ENCODE peak calls at places on chromosomes 16 and 17, in nine cellular contexts. One of them, this sample, is unnamed.

GRCh38 chr16:12826559-12826958 is 22.9 kb upstream of the CPPED1 start:
- DNase-seq in SK-N-SH: no peak
- DNase-seq in tibial artery: no peak
- DNase-seq in endodermal cell: no peak
- DNase-seq in endothelial cell of umbilical vein: no peak
- DNase-seq in cardiac muscle cell: no peak
- DNase-seq in A549: no peak
- DNase-seq in mammary epithelial cell: peak
- DNase-seq in upper lobe of right lung: no peak
- DNase-seq in this sample: no peak

GRCh38 chr16:88993006-88993787 is 16.2 kb upstream of the CBFA2T3 start:
- DNase-seq in endodermal cell: no peak
- DNase-seq in mammary epithelial cell: no peak
- DNase-seq in cardiac muscle cell: peak
- DNase-seq in endothelial cell of umbilical vein: no peak
- DNase-seq in upper lobe of right lung: no peak
- DNase-seq in SK-N-SH: no peak
- DNase-seq in A549: no peak
- DNase-seq in tibial artery: no peak
- DNase-seq in this sample: no peak

GRCh38 chr17:21282850-21283249 is 1.7 kb upstream of the MAP2K3 start:
- DNase-seq in endodermal cell: no peak
- DNase-seq in SK-N-SH: no peak
- DNase-seq in tibial artery: no peak
- DNase-seq in upper lobe of right lung: no peak
- DNase-seq in A549: no peak
- DNase-seq in mammary epithelial cell: no peak
- DNase-seq in endothelial cell of umbilical vein: no peak
- DNase-seq in cardiac muscle cell: no peak
- DNase-seq in this sample: no peak

GRCh38 chr16:72597938-72598337 is 426.0 kb upstream of the PMFBP1 start:
- DNase-seq in mammary epithelial cell: no peak
- DNase-seq in SK-N-SH: no peak
- DNase-seq in endothelial cell of umbilical vein: no peak
- DNase-seq in cardiac muscle cell: no peak
- DNase-seq in tibial artery: no peak
- DNase-seq in endodermal cell: no peak
- DNase-seq in A549: no peak
- DNase-seq in upper lobe of right lung: no peak
- DNase-seq in this sample: no peak

GRCh38 chr16:30805370-30806169 is 18.6 kb upstream of the ZNF629 start:
- DNase-seq in SK-N-SH: peak
- DNase-seq in mammary epithelial cell: peak
- DNase-seq in upper lobe of right lung: peak
- DNase-seq in endodermal cell: peak
- DNase-seq in A549: peak
- DNase-seq in endothelial cell of umbilical vein: peak
- DNase-seq in tibial artery: peak
- DNase-seq in cardiac muscle cell: peak
- DNase-seq in this sample: peak

GRCh38 chr17:57442401-57442823 is 186.1 kb downstream of the MSI2 start:
- DNase-seq in upper lobe of right lung: no peak
- DNase-seq in SK-N-SH: no peak
- DNase-seq in A549: no peak
- DNase-seq in mammary epithelial cell: no peak
- DNase-seq in cardiac muscle cell: peak
- DNase-seq in tibial artery: no peak
- DNase-seq in endodermal cell: no peak
- DNase-seq in endothelial cell of umbilical vein: no peak
- DNase-seq in this sample: no peak

GRCh38 chr16:85190572-85190971 is 78.3 kb upstream of the CIBAR2 start:
- DNase-seq in tibial artery: no peak
- DNase-seq in SK-N-SH: no peak
- DNase-seq in endodermal cell: no peak
- DNase-seq in mammary epithelial cell: no peak
- DNase-seq in upper lobe of right lung: no peak
- DNase-seq in cardiac muscle cell: no peak
- DNase-seq in A549: no peak
- DNase-seq in endothelial cell of umbilical vein: no peak
- DNase-seq in this sample: no peak

GRCh38 chr17:64174686-64175456 is 44.9 kb upstream of the ERN1 start:
- DNase-seq in endothelial cell of umbilical vein: peak
- DNase-seq in upper lobe of right lung: peak
- DNase-seq in mammary epithelial cell: peak
- DNase-seq in tibial artery: peak
- DNase-seq in A549: no peak
- DNase-seq in SK-N-SH: no peak
- DNase-seq in cardiac muscle cell: peak
- DNase-seq in endodermal cell: peak
- DNase-seq in this sample: peak

GRCh38 chr16:84186685-84187437 is at the start of gene TAF1C:
- DNase-seq in endothelial cell of umbilical vein: peak
- DNase-seq in upper lobe of right lung: peak
- DNase-seq in endodermal cell: peak
- DNase-seq in tibial artery: peak
- DNase-seq in mammary epithelial cell: peak
- DNase-seq in A549: peak
- DNase-seq in cardiac muscle cell: peak
- DNase-seq in SK-N-SH: peak
- DNase-seq in this sample: peak

GRCh38 chr16:87416826-87417471 is 24.8 kb downstream of the MAP1LC3B start:
- DNase-seq in mammary epithelial cell: no peak
- DNase-seq in SK-N-SH: peak
- DNase-seq in tibial artery: peak
- DNase-seq in cardiac muscle cell: peak
- DNase-seq in endothelial cell of umbilical vein: peak
- DNase-seq in upper lobe of right lung: no peak
- DNase-seq in endodermal cell: no peak
- DNase-seq in A549: peak
- DNase-seq in this sample: no peak

GRCh38 chr16:56866955-56867830 is 2.2 kb downstream of the SLC12A3 start:
- DNase-seq in SK-N-SH: peak
- DNase-seq in A549: peak
- DNase-seq in mammary epithelial cell: peak
- DNase-seq in cardiac muscle cell: peak
- DNase-seq in endothelial cell of umbilical vein: peak
- DNase-seq in endodermal cell: peak
- DNase-seq in upper lobe of right lung: no peak
- DNase-seq in tibial artery: no peak
- DNase-seq in this sample: no peak

GRCh38 chr16:19898924-19899604 is 14.4 kb upstream of the GPRC5B start:
- DNase-seq in mammary epithelial cell: peak
- DNase-seq in cardiac muscle cell: peak
- DNase-seq in upper lobe of right lung: no peak
- DNase-seq in tibial artery: peak
- DNase-seq in endodermal cell: peak
- DNase-seq in endothelial cell of umbilical vein: peak
- DNase-seq in A549: peak
- DNase-seq in SK-N-SH: peak
- DNase-seq in this sample: no peak

GRCh38 chr16:77881355-77882003 is 93.1 kb downstream of the VAT1L start:
- DNase-seq in SK-N-SH: no peak
- DNase-seq in mammary epithelial cell: no peak
- DNase-seq in upper lobe of right lung: no peak
- DNase-seq in cardiac muscle cell: no peak
- DNase-seq in endodermal cell: no peak
- DNase-seq in A549: no peak
- DNase-seq in endothelial cell of umbilical vein: no peak
- DNase-seq in tibial artery: no peak
- DNase-seq in this sample: no peak

GRCh38 chr17:67116045-67116575 is 71.8 kb downstream of the CACNG1 start:
- DNase-seq in tibial artery: no peak
- DNase-seq in A549: no peak
- DNase-seq in cardiac muscle cell: no peak
- DNase-seq in mammary epithelial cell: no peak
- DNase-seq in endothelial cell of umbilical vein: no peak
- DNase-seq in endodermal cell: no peak
- DNase-seq in SK-N-SH: no peak
- DNase-seq in upper lobe of right lung: no peak
- DNase-seq in this sample: no peak

GRCh38 chr17:6092182-6092922 is 22.2 kb downstream of the WSCD1 start:
- DNase-seq in A549: no peak
- DNase-seq in endodermal cell: no peak
- DNase-seq in tibial artery: no peak
- DNase-seq in upper lobe of right lung: peak
- DNase-seq in endothelial cell of umbilical vein: no peak
- DNase-seq in SK-N-SH: no peak
- DNase-seq in mammary epithelial cell: no peak
- DNase-seq in cardiac muscle cell: no peak
- DNase-seq in this sample: peak

GRCh38 chr17:14302421-14303099 is 1.7 kb downstream of the HS3ST3B1 start:
- DNase-seq in SK-N-SH: peak
- DNase-seq in cardiac muscle cell: peak
- DNase-seq in A549: peak
- DNase-seq in upper lobe of right lung: peak
- DNase-seq in endodermal cell: peak
- DNase-seq in tibial artery: peak
- DNase-seq in mammary epithelial cell: peak
- DNase-seq in endothelial cell of umbilical vein: peak
- DNase-seq in this sample: peak

GRCh38 chr17:21295036-21295952 is 10.8 kb downstream of the MAP2K3 start:
- DNase-seq in tibial artery: no peak
- DNase-seq in mammary epithelial cell: peak
- DNase-seq in endothelial cell of umbilical vein: peak
- DNase-seq in upper lobe of right lung: peak
- DNase-seq in A549: no peak
- DNase-seq in endodermal cell: no peak
- DNase-seq in cardiac muscle cell: peak
- DNase-seq in SK-N-SH: peak
- DNase-seq in this sample: no peak

GRCh38 chr17:44159519-44160210 is 10.8 kb upstream of the ASB16 start:
- DNase-seq in SK-N-SH: no peak
- DNase-seq in upper lobe of right lung: no peak
- DNase-seq in A549: no peak
- DNase-seq in tibial artery: no peak
- DNase-seq in endodermal cell: no peak
- DNase-seq in mammary epithelial cell: no peak
- DNase-seq in cardiac muscle cell: peak
- DNase-seq in endothelial cell of umbilical vein: no peak
- DNase-seq in this sample: no peak

GRCh38 chr17:48498168-48498840 is 32.5 kb downstream of the HOXB1 start:
- DNase-seq in A549: no peak
- DNase-seq in cardiac muscle cell: no peak
- DNase-seq in mammary epithelial cell: no peak
- DNase-seq in endothelial cell of umbilical vein: no peak
- DNase-seq in upper lobe of right lung: no peak
- DNase-seq in tibial artery: no peak
- DNase-seq in endodermal cell: no peak
- DNase-seq in SK-N-SH: no peak
- DNase-seq in this sample: no peak

GRCh38 chr17:47239663-47240374 is 13.8 kb upstream of the ITGB3 start:
- DNase-seq in mammary epithelial cell: peak
- DNase-seq in endodermal cell: no peak
- DNase-seq in SK-N-SH: peak
- DNase-seq in A549: peak
- DNase-seq in endothelial cell of umbilical vein: peak
- DNase-seq in upper lobe of right lung: no peak
- DNase-seq in tibial artery: peak
- DNase-seq in cardiac muscle cell: peak
- DNase-seq in this sample: peak

GRCh38 chr17:55709984-55710383 is 12.7 kb downstream of the TMEM100 start:
- DNase-seq in cardiac muscle cell: no peak
- DNase-seq in endothelial cell of umbilical vein: no peak
- DNase-seq in endodermal cell: peak
- DNase-seq in A549: no peak
- DNase-seq in tibial artery: peak
- DNase-seq in upper lobe of right lung: no peak
- DNase-seq in mammary epithelial cell: no peak
- DNase-seq in SK-N-SH: no peak
- DNase-seq in this sample: peak
- H3K27ac ChIP-seq in cardiac muscle cell: no peak
- H3K27ac ChIP-seq in endothelial cell of umbilical vein: no peak
- H3K27ac ChIP-seq in endodermal cell: no peak
- H3K27ac ChIP-seq in A549: no peak
- H3K27ac ChIP-seq in tibial artery: peak
- H3K27ac ChIP-seq in upper lobe of right lung: no peak
- H3K27ac ChIP-seq in mammary epithelial cell: no peak
- H3K27ac ChIP-seq in SK-N-SH: no peak
- H3K27ac ChIP-seq in this sample: peak

DNA sequence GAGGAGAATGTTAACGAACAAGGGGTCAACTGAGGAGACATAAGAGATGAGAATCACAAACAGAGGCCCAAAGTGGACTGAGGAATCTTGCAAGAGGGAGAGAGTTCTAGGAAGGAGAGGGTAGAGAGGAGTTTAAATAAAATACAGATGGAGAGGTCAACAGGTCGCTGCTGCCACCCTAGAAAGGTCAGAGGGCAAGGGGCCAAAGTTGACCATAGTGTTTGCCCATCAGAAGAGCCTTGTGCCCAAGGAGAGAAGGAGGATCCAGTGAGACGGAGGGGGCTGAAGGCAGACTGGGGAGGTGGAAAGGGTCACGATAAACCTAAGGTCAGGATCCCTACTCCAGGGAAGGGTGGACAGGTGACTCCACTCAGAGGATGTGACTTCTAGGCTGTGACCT is 6.9 kb upstream of the ITGA3 start:
- DNase-seq in SK-N-SH: no peak
- DNase-seq in cardiac muscle cell: no peak
- DNase-seq in upper lobe of right lung: no peak
- DNase-seq in A549: no peak
- DNase-seq in endodermal cell: no peak
- DNase-seq in tibial artery: no peak
- DNase-seq in mammary epithelial cell: no peak
- DNase-seq in endothelial cell of umbilical vein: no peak
- DNase-seq in this sample: no peak
- H3K4me3 ChIP-seq in SK-N-SH: no peak
- H3K4me3 ChIP-seq in cardiac muscle cell: no peak
- H3K4me3 ChIP-seq in upper lobe of right lung: no peak
- H3K4me3 ChIP-seq in A549: no peak
- H3K4me3 ChIP-seq in endodermal cell: no peak
- H3K4me3 ChIP-seq in tibial artery: no peak
- H3K4me3 ChIP-seq in mammary epithelial cell: no peak
- H3K4me3 ChIP-seq in endothelial cell of umbilical vein: no peak
- H3K4me3 ChIP-seq in this sample: no peak

DNA sequence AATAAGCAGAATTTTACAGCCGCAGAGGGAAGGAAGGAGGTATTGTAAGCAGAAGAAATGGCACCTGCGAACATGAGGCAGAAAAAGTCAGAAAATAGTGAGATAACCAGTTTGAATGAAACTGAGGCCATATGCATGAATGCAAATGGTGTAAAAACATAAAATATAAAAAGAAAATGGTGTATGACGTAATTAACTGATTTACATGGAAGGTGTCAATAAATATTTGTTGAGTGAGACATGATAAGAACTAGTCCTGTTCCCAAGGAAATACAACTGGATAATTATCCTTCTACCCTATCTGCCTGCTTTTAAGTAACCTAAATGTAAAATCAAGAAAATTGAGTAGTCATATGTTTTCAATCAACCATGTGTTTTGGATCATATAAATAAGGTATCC is 178.1 kb upstream of the TOX3 start:
- DNase-seq in endodermal cell: no peak
- DNase-seq in A549: no peak
- DNase-seq in endothelial cell of umbilical vein: no peak
- DNase-seq in upper lobe of right lung: no peak
- DNase-seq in cardiac muscle cell: no peak
- DNase-seq in SK-N-SH: no peak
- DNase-seq in mammary epithelial cell: no peak
- DNase-seq in tibial artery: no peak
- DNase-seq in this sample: no peak
- H3K27ac ChIP-seq in endodermal cell: no peak
- H3K27ac ChIP-seq in A549: no peak
- H3K27ac ChIP-seq in endothelial cell of umbilical vein: no peak
- H3K27ac ChIP-seq in upper lobe of right lung: no peak
- H3K27ac ChIP-seq in cardiac muscle cell: no peak
- H3K27ac ChIP-seq in SK-N-SH: no peak
- H3K27ac ChIP-seq in mammary epithelial cell: no peak
- H3K27ac ChIP-seq in tibial artery: no peak
- H3K27ac ChIP-seq in this sample: no peak

GRCh38 chr17:68184141-68184571 is 63.7 kb upstream of the AMZ2 start:
- DNase-seq in mammary epithelial cell: no peak
- DNase-seq in cardiac muscle cell: no peak
- DNase-seq in endothelial cell of umbilical vein: no peak
- DNase-seq in SK-N-SH: no peak
- DNase-seq in endodermal cell: peak
- DNase-seq in tibial artery: no peak
- DNase-seq in upper lobe of right lung: no peak
- DNase-seq in A549: no peak
- DNase-seq in this sample: no peak
- H3K4me3 ChIP-seq in mammary epithelial cell: no peak
- H3K4me3 ChIP-seq in cardiac muscle cell: no peak
- H3K4me3 ChIP-seq in endothelial cell of umbilical vein: no peak
- H3K4me3 ChIP-seq in SK-N-SH: no peak
- H3K4me3 ChIP-seq in endodermal cell: no peak
- H3K4me3 ChIP-seq in tibial artery: no peak
- H3K4me3 ChIP-seq in upper lobe of right lung: no peak
- H3K4me3 ChIP-seq in A549: no peak
- H3K4me3 ChIP-seq in this sample: no peak

This sample was measured in aorta.